ENCODE peak calls at places on chromosomes 13 and 19, in five cellular contexts. I is mucosa of gallbladder, L is GM06990, A is NCI-H226, B is T1000. P is an unnamed sample.

GRCh38 chr19:30557927-30558557 is 185.9 kb downstream of the ZNF536 start:
- DNase-seq in L (no peak), I (no peak), A (no peak), B (no peak), P (no peak)

GRCh38 chr19:33630880-33631627 is 9.3 kb downstream of the CHST8 start:
- DNase-seq in B (no peak), L (no peak), A (no peak), I (no peak), P (no peak)

GRCh38 chr13:40445557-40445990 is 220.9 kb downstream of the FOXO1 start:
- DNase-seq in L (peak), A (peak), I (peak), B (no peak), P (peak)

GRCh38 chr13:46676378-46676725 is 120.6 kb downstream of the ESD start:
- DNase-seq in A (no peak), B (no peak), L (no peak), I (no peak), P (peak)

GRCh38 chr13:111531505-111531904 is 211.1 kb downstream of the TEX29 start:
- DNase-seq in B (no peak), L (no peak), I (no peak), A (no peak), P (peak)

GRCh38 chr13:30340367-30341184 is 33.2 kb upstream of the KATNAL1 start:
- DNase-seq in A (peak), L (no peak), I (peak), B (no peak), P (peak)

GRCh38 chr13:19791953-19792537 is 9.3 kb upstream of the PSPC1 start:
- DNase-seq in I (no peak), A (no peak), L (no peak), B (no peak), P (no peak)

GRCh38 chr13:67048084-67048792 is 181.9 kb downstream of the PCDH9 start:
- DNase-seq in B (no peak), A (peak), I (no peak), L (no peak), P (no peak)

GRCh38 chr19:39246951-39247669 is 1.5 kb downstream of the IFNL4 start:
- DNase-seq in A (no peak), L (peak), I (peak), B (no peak), P (no peak)

GRCh38 chr19:29811125-29812079 is at the start of gene CCNE1:
- DNase-seq in L (peak), B (peak), I (peak), A (peak), P (peak)

GRCh38 chr13:42600943-42601342 is 27.0 kb downstream of the TNFSF11 start:
- DNase-seq in L (no peak), A (no peak), B (no peak), I (no peak), P (peak)

GRCh38 chr13:97191143-97191542 is 31.0 kb upstream of the MBNL2 start:
- DNase-seq in A (no peak), B (no peak), I (no peak), L (no peak), P (no peak)

GRCh38 chr13:23321534-23322241 is 111.8 kb downstream of the SACS start:
- DNase-seq in I (peak), L (no peak), A (peak), B (peak), P (peak)

GRCh38 chr13:43911283-43911682 is 31.6 kb downstream of the LACC1 start:
- DNase-seq in B (no peak), I (no peak), L (no peak), A (no peak), P (no peak)

GRCh38 chr13:43785166-43785680 is 1.5 kb downstream of the ENOX1 start:
- DNase-seq in A (no peak), L (no peak), I (no peak), B (no peak), P (no peak)

GRCh38 chr13:94305463-94305862 is 174.0 kb downstream of the DCT start:
- DNase-seq in L (no peak), A (peak), I (no peak), B (no peak), P (peak)

GRCh38 chr13:96082640-96083039 is 7.3 kb upstream of the HS6ST3 start:
- DNase-seq in B (no peak), I (no peak), L (no peak), A (no peak), P (peak)

GRCh38 chr19:18895828-18896341 is at the start of gene CERS1:
- DNase-seq in I (no peak), A (peak), B (no peak), L (no peak), P (no peak)

GRCh38 chr13:99800004-99800403 is 171.6 kb downstream of the ZIC5 start:
- DNase-seq in L (no peak), A (no peak), B (no peak), I (no peak), P (no peak)

GRCh38 chr19:11495481-11495880 is 10.2 kb downstream of the ZNF653 start:
- DNase-seq in A (no peak), L (no peak), B (no peak), I (no peak), P (no peak)

GRCh38 chr13:70795484-70795883 is 687.2 kb upstream of the KLHL1 start:
- DNase-seq in L (no peak), B (no peak), A (no peak), I (no peak), P (peak)

GRCh38 chr13:38686635-38687245 is at the start of gene FREM2:
- DNase-seq in A (peak), I (peak), B (peak), L (peak), P (peak)

GRCh38 chr19:49502866-49503581 is 6.8 kb downstream of the RPS11 start:
- DNase-seq in A (no peak), B (peak), L (no peak), I (no peak), P (peak)

GRCh38 chr13:54433511-54434206 is 1405.0 kb downstream of the OLFM4 start:
- DNase-seq in B (no peak), I (peak), A (no peak), L (no peak), P (no peak)

GRCh38 chr19:43858174-43858573 is 31.1 kb downstream of the ZNF283 start:
- DNase-seq in A (no peak), I (no peak), B (no peak), L (no peak), P (no peak)

GRCh38 chr13:46286972-46287371 is 75.2 kb downstream of the LRRC63 start:
- DNase-seq in A (no peak), I (no peak), B (no peak), L (no peak), P (no peak)

P was measured in PC-3.